ENCODE peak calls at places on chromosomes 7 and 10, in eight cellular contexts. One of them, this sample, is unnamed.

GRCh38 chr10:45602082-45602730 is 70.4 kb downstream of the ZFAND4 start:
- DNase-seq in AML-193: no peak
- DNase-seq in heart left ventricle: no peak
- DNase-seq in tibial artery: no peak
- DNase-seq in PC-3: no peak
- DNase-seq in pancreas: no peak
- DNase-seq in nephron progenitor cell: no peak
- DNase-seq in NCI-H510A treated with DMSO at 0.1 percent for 48 hours: no peak
- DNase-seq in this sample: peak

GRCh38 chr10:70571636-70572439 is 30.7 kb downstream of the PRF1 start:
- DNase-seq in AML-193: no peak
- DNase-seq in heart left ventricle: no peak
- DNase-seq in tibial artery: no peak
- DNase-seq in PC-3: no peak
- DNase-seq in pancreas: no peak
- DNase-seq in nephron progenitor cell: no peak
- DNase-seq in NCI-H510A treated with DMSO at 0.1 percent for 48 hours: no peak
- DNase-seq in this sample: no peak

GRCh38 chr10:44102726-44103255 is 282.1 kb downstream of the CXCL12 start:
- DNase-seq in AML-193: no peak
- DNase-seq in heart left ventricle: no peak
- DNase-seq in tibial artery: no peak
- DNase-seq in PC-3: no peak
- DNase-seq in pancreas: no peak
- DNase-seq in nephron progenitor cell: no peak
- DNase-seq in NCI-H510A treated with DMSO at 0.1 percent for 48 hours: no peak
- DNase-seq in this sample: no peak

GRCh38 chr10:118960166-118961090 is 69.1 kb upstream of the NANOS1 start:
- DNase-seq in AML-193: no peak
- DNase-seq in heart left ventricle: no peak
- DNase-seq in tibial artery: no peak
- DNase-seq in PC-3: peak
- DNase-seq in pancreas: no peak
- DNase-seq in nephron progenitor cell: no peak
- DNase-seq in NCI-H510A treated with DMSO at 0.1 percent for 48 hours: no peak
- DNase-seq in this sample: peak

GRCh38 chr7:87312215-87312865 is 33.1 kb upstream of the CROT start:
- DNase-seq in AML-193: peak
- DNase-seq in heart left ventricle: peak
- DNase-seq in tibial artery: no peak
- DNase-seq in PC-3: peak
- DNase-seq in pancreas: peak
- DNase-seq in nephron progenitor cell: peak
- DNase-seq in NCI-H510A treated with DMSO at 0.1 percent for 48 hours: peak
- DNase-seq in this sample: peak

GRCh38 chr10:77899080-77899477 is 27.5 kb downstream of the DLG5 start:
- DNase-seq in AML-193: no peak
- DNase-seq in heart left ventricle: no peak
- DNase-seq in tibial artery: no peak
- DNase-seq in PC-3: peak
- DNase-seq in pancreas: no peak
- DNase-seq in nephron progenitor cell: no peak
- DNase-seq in NCI-H510A treated with DMSO at 0.1 percent for 48 hours: no peak
- DNase-seq in this sample: peak

GRCh38 chr7:6056616-6057015 is 25.4 kb downstream of the ANKRD61 start:
- DNase-seq in AML-193: no peak
- DNase-seq in heart left ventricle: no peak
- DNase-seq in tibial artery: no peak
- DNase-seq in PC-3: no peak
- DNase-seq in pancreas: no peak
- DNase-seq in nephron progenitor cell: no peak
- DNase-seq in NCI-H510A treated with DMSO at 0.1 percent for 48 hours: no peak
- DNase-seq in this sample: no peak

GRCh38 chr10:14552010-14552409 is 221.3 kb upstream of the FRMD4A start:
- DNase-seq in AML-193: no peak
- DNase-seq in heart left ventricle: no peak
- DNase-seq in tibial artery: no peak
- DNase-seq in PC-3: no peak
- DNase-seq in pancreas: no peak
- DNase-seq in nephron progenitor cell: no peak
- DNase-seq in NCI-H510A treated with DMSO at 0.1 percent for 48 hours: no peak
- DNase-seq in this sample: no peak

GRCh38 chr7:135994466-135995205 is 17.5 kb upstream of the MTPN start:
- DNase-seq in AML-193: no peak
- DNase-seq in heart left ventricle: no peak
- DNase-seq in tibial artery: no peak
- DNase-seq in PC-3: peak
- DNase-seq in pancreas: no peak
- DNase-seq in nephron progenitor cell: no peak
- DNase-seq in NCI-H510A treated with DMSO at 0.1 percent for 48 hours: no peak
- DNase-seq in this sample: peak

GRCh38 chr7:128035712-128036111 is 4.5 kb upstream of the LRRC4 start:
- DNase-seq in AML-193: peak
- DNase-seq in heart left ventricle: no peak
- DNase-seq in tibial artery: no peak
- DNase-seq in PC-3: peak
- DNase-seq in pancreas: no peak
- DNase-seq in nephron progenitor cell: no peak
- DNase-seq in NCI-H510A treated with DMSO at 0.1 percent for 48 hours: no peak
- DNase-seq in this sample: no peak

GRCh38 chr10:132254841-132255240 is 52.9 kb downstream of the STK32C start:
- DNase-seq in AML-193: no peak
- DNase-seq in heart left ventricle: no peak
- DNase-seq in tibial artery: no peak
- DNase-seq in PC-3: no peak
- DNase-seq in pancreas: no peak
- DNase-seq in nephron progenitor cell: no peak
- DNase-seq in NCI-H510A treated with DMSO at 0.1 percent for 48 hours: no peak
- DNase-seq in this sample: no peak

GRCh38 chr7:143384148-143384547 is 3.0 kb downstream of the ZYX start:
- DNase-seq in AML-193: no peak
- DNase-seq in heart left ventricle: no peak
- DNase-seq in tibial artery: peak
- DNase-seq in PC-3: no peak
- DNase-seq in pancreas: no peak
- DNase-seq in nephron progenitor cell: no peak
- DNase-seq in NCI-H510A treated with DMSO at 0.1 percent for 48 hours: no peak
- DNase-seq in this sample: peak

GRCh38 chr7:53604201-53604600 is 568.8 kb downstream of the POM121L12 start:
- DNase-seq in AML-193: no peak
- DNase-seq in heart left ventricle: no peak
- DNase-seq in tibial artery: no peak
- DNase-seq in PC-3: no peak
- DNase-seq in pancreas: no peak
- DNase-seq in nephron progenitor cell: no peak
- DNase-seq in NCI-H510A treated with DMSO at 0.1 percent for 48 hours: no peak
- DNase-seq in this sample: no peak

GRCh38 chr10:124221356-124222297 is 128.2 kb upstream of the CHST15 start:
- DNase-seq in AML-193: no peak
- DNase-seq in heart left ventricle: no peak
- DNase-seq in tibial artery: no peak
- DNase-seq in PC-3: peak
- DNase-seq in pancreas: no peak
- DNase-seq in nephron progenitor cell: no peak
- DNase-seq in NCI-H510A treated with DMSO at 0.1 percent for 48 hours: no peak
- DNase-seq in this sample: no peak

GRCh38 chr7:37187179-37187578 is 261.5 kb downstream of the ELMO1 start:
- DNase-seq in AML-193: no peak
- DNase-seq in heart left ventricle: no peak
- DNase-seq in tibial artery: no peak
- DNase-seq in PC-3: no peak
- DNase-seq in pancreas: no peak
- DNase-seq in nephron progenitor cell: no peak
- DNase-seq in NCI-H510A treated with DMSO at 0.1 percent for 48 hours: no peak
- DNase-seq in this sample: no peak

GRCh38 chr10:4307784-4308364 is 518.1 kb upstream of the AKR1E2 start:
- DNase-seq in AML-193: no peak
- DNase-seq in heart left ventricle: no peak
- DNase-seq in tibial artery: no peak
- DNase-seq in PC-3: no peak
- DNase-seq in pancreas: no peak
- DNase-seq in nephron progenitor cell: no peak
- DNase-seq in NCI-H510A treated with DMSO at 0.1 percent for 48 hours: no peak
- DNase-seq in this sample: peak

This sample was measured in amniotic epithelial cell.